ENCODE peak calls at places on chromosomes 6 and 20, in four cellular contexts. C, M, H and P are unnamed samples.

GRCh38 chr20:64232794-64233193 is 22.8 kb upstream of the PCMTD2 start:
- DNase-seq in H (peak; percentile 32), C (peak; percentile 42), M (no peak), P (no peak)

GRCh38 chr20:10674684-10675455 is 1.1 kb upstream of the JAG1 start:
- DNase-seq in M (peak; percentile 59), H (peak; percentile 64), C (peak; percentile 59), P (peak; percentile 88)

GRCh38 chr6:4125933-4126864 is 9.2 kb downstream of the ECI2 start:
- DNase-seq in C (no peak), M (no peak), H (no peak), P (no peak)

GRCh38 chr20:46139243-46139889 is 21.3 kb downstream of the CD40 start:
- DNase-seq in C (no peak), H (no peak), M (no peak), P (no peak)

GRCh38 chr6:156752666-156753301 is 24.4 kb upstream of the ARID1B start:
- DNase-seq in M (no peak), C (no peak), H (no peak), P (peak; percentile 43)

GRCh38 chr6:23659125-23659524 is 466.9 kb upstream of the NRSN1 start:
- DNase-seq in H (peak; percentile 82), M (no peak), C (peak; percentile 11), P (no peak)

GRCh38 chr6:158040804-158041347 is 59.2 kb downstream of the SYNJ2 start:
- DNase-seq in H (no peak), M (no peak), C (no peak), P (no peak)

GRCh38 chr6:11160199-11160598 is 48.7 kb upstream of the ERVFRD-1 start:
- DNase-seq in H (no peak), C (no peak), M (no peak), P (no peak)

GRCh38 chr6:39177130-39177529 is 52.1 kb downstream of the KCNK5 start:
- DNase-seq in C (no peak), H (no peak), M (no peak), P (no peak)

GRCh38 chr6:167710521-167710920 is 116.2 kb upstream of the AFDN start:
- DNase-seq in M (no peak), H (no peak), C (no peak), P (no peak)

GRCh38 chr20:40955326-40955725 is 73.3 kb upstream of the TOP1 start:
- DNase-seq in H (no peak), C (no peak), M (no peak), P (peak; percentile 13)

GRCh38 chr20:2874456-2874855 is 1.2 kb downstream of the PTPRA start:
- DNase-seq in C (no peak), H (no peak), M (no peak), P (no peak)

GRCh38 chr6:10837009-10837691 is 1.2 kb downstream of the MAK start:
- DNase-seq in M (no peak), H (no peak), C (no peak), P (peak; percentile 30)

GRCh38 chr6:100467144-100468012 is 2.7 kb upstream of the SIM1 start:
- DNase-seq in M (no peak), H (no peak), C (no peak), P (no peak)

GRCh38 chr6:37731888-37732287 is 34.2 kb upstream of the MDGA1 start:
- DNase-seq in H (no peak), M (no peak), C (no peak), P (peak; percentile 65)

GRCh38 chr6:68718379-68719073 is 83.4 kb downstream of the ADGRB3 start:
- DNase-seq in M (no peak), H (peak; percentile 88), C (no peak), P (no peak)